ENCODE peak calls at places on chromosomes 3 and 15, in six cellular contexts. Q is Peyer's patch; S is ureter; C is hippocampal formation; P is midbrain; I is activated CD8-positive, alpha-beta T cell treated with anti-CD3 and anti-CD28 coated beads for 36 hours. U is an unnamed sample.

GRCh38 chr15:36501063-36501678 is 78.3 kb upstream of the CDIN1 start:
- DNase-seq in Q (no peak), C (peak; percentile 38), I (peak; percentile 7), P (peak; percentile 81), S (peak; percentile 60), U (no peak)

GRCh38 chr15:29094711-29095110 is 174.9 kb downstream of the NSMCE3 start:
- DNase-seq in C (no peak), Q (no peak), I (no peak), P (no peak), S (no peak), U (no peak)

GRCh38 chr3:66659056-66659455 is 158.2 kb upstream of the LRIG1 start:
- DNase-seq in P (no peak), C (no peak), S (no peak), I (no peak), Q (no peak), U (no peak)

GRCh38 chr3:168248383-168249047 is 152.8 kb upstream of the GOLIM4 start:
- DNase-seq in P (peak; percentile 29), C (no peak), I (no peak), Q (no peak), S (no peak), U (no peak)

GRCh38 chr15:47337836-47338235 is 379.5 kb upstream of the SEMA6D start:
- DNase-seq in S (no peak), P (no peak), C (no peak), I (no peak), Q (no peak), U (no peak)

GRCh38 chr3:165507576-165507975 is 311.4 kb upstream of the SLITRK3 start:
- DNase-seq in S (no peak), C (no peak), I (no peak), Q (no peak), P (no peak), U (no peak)

GRCh38 chr3:141266797-141267555 is 35.4 kb downstream of the PXYLP1 start:
- DNase-seq in C (no peak), S (no peak), Q (peak; percentile 60), P (no peak), I (peak; percentile 65), U (no peak)

GRCh38 chr3:99868438-99868723 is 50.7 kb downstream of the CMSS1 start:
- DNase-seq in S (no peak), Q (no peak), P (no peak), I (peak; percentile 38), C (no peak), U (no peak)

GRCh38 chr15:57506422-57506821 is 85.3 kb upstream of the MYZAP start:
- DNase-seq in P (no peak), I (no peak), S (no peak), Q (no peak), C (no peak), U (no peak)

GRCh38 chr3:10580426-10580825 is 75.0 kb upstream of the ATP2B2 start:
- DNase-seq in C (no peak), S (no peak), I (no peak), P (no peak), Q (no peak), U (no peak)

GRCh38 chr15:98978153-98978552 is 29.4 kb downstream of the PGPEP1L start:
- DNase-seq in S (no peak), Q (no peak), P (no peak), I (no peak), C (no peak), U (no peak)

GRCh38 chr15:87976552-87976951 is 280.0 kb downstream of the NTRK3 start:
- DNase-seq in S (no peak), Q (no peak), C (no peak), I (no peak), P (no peak), U (no peak)

GRCh38 chr15:70921297-70921696 is 28.7 kb downstream of the LRRC49 start:
- DNase-seq in Q (no peak), I (no peak), C (no peak), P (no peak), S (no peak), U (no peak)

GRCh38 chr3:179286331-179286730 is 35.4 kb upstream of the KCNMB3 start:
- DNase-seq in S (no peak), P (no peak), Q (no peak), I (no peak), C (no peak), U (no peak)

GRCh38 chr3:65107174-65107573 is 419.4 kb upstream of the ADAMTS9 start:
- DNase-seq in S (no peak), C (no peak), Q (no peak), P (no peak), I (no peak), U (no peak)

GRCh38 chr15:70493376-70493775 is 270.0 kb downstream of the UACA start:
- DNase-seq in P (no peak), C (no peak), Q (no peak), S (no peak), I (no peak), U (no peak)

GRCh38 chr3:193978446-193978845 is 157.5 kb upstream of the HES1 start:
- DNase-seq in P (no peak), Q (no peak), S (no peak), I (no peak), C (no peak), U (no peak)

GRCh38 chr3:126216416-126216815 is 36.0 kb upstream of the ALDH1L1 start:
- DNase-seq in Q (no peak), I (no peak), P (no peak), C (no peak), S (no peak), U (no peak)

GRCh38 chr3:7737263-7737662 is 764.4 kb upstream of the LMCD1 start:
- DNase-seq in S (no peak), I (no peak), Q (no peak), P (no peak), C (no peak), U (no peak)

GRCh38 chr3:162525052-162525451 is 1028.4 kb downstream of the OTOL1 start:
- DNase-seq in P (peak; percentile 13), I (no peak), C (no peak), S (no peak), Q (no peak), U (no peak)

GRCh38 chr15:73575636-73576247 is 57.4 kb downstream of the NPTN start:
- DNase-seq in P (no peak), S (no peak), Q (no peak), I (no peak), C (no peak), U (no peak)

GRCh38 chr15:92667291-92667904 is 11.8 kb upstream of the FAM174B start:
- DNase-seq in Q (no peak), C (no peak), I (no peak), P (no peak), S (no peak), U (no peak)

GRCh38 chr3:62631471-62631870 is 243.7 kb downstream of the CADPS start:
- DNase-seq in P (no peak), I (no peak), Q (no peak), S (no peak), C (no peak), U (no peak)

GRCh38 chr15:42344763-42345162 is 14.5 kb upstream of the CAPN3 start:
- DNase-seq in S (no peak), I (no peak), P (no peak), C (no peak), Q (no peak), U (no peak)

GRCh38 chr3:34212175-34212574 is 413.7 kb downstream of the PDCD6IP start:
- DNase-seq in C (no peak), P (no peak), S (no peak), Q (no peak), I (no peak), U (no peak)

GRCh38 chr3:98817546-98817945 is 54.4 kb downstream of the ST3GAL6 start:
- DNase-seq in C (no peak), P (peak; percentile 65), S (no peak), Q (no peak), I (no peak), U (no peak)

GRCh38 chr3:40680685-40681657 is 156.2 kb downstream of the ZNF621 start:
- DNase-seq in C (peak; percentile 1), S (no peak), P (peak; percentile 38), I (no peak), Q (no peak), U (no peak)

GRCh38 chr3:38268522-38268921 is 2.9 kb downstream of the SLC22A13 start:
- DNase-seq in S (no peak), I (no peak), P (no peak), C (no peak), Q (no peak), U (no peak)

GRCh38 chr3:69296995-69297394 is 88.9 kb downstream of the FRMD4B start:
- DNase-seq in Q (no peak), P (no peak), S (no peak), C (no peak), I (no peak), U (no peak)

GRCh38 chr3:55162031-55162784 is 234.3 kb upstream of the LRTM1 start:
- DNase-seq in Q (no peak), I (no peak), C (no peak), P (no peak), S (no peak), U (no peak)

GRCh38 chr15:27097506-27097905 is 126.5 kb downstream of the GABRG3 start:
- DNase-seq in P (no peak), I (no peak), S (no peak), C (no peak), Q (no peak), U (no peak)

GRCh38 chr15:98609144-98609852 is 39.0 kb upstream of the IGF1R start:
- DNase-seq in I (no peak), S (no peak), C (no peak), Q (peak; percentile 27), P (no peak), U (no peak)

GRCh38 chr15:69357773-69358765 is 56.1 kb upstream of the KIF23 start:
- DNase-seq in S (no peak), Q (no peak), I (no peak), P (no peak), C (no peak), U (peak; percentile 32)